ENCODE peak calls at places on chromosomes 16 and 17, in six cellular contexts. One of them, this sample, is unnamed.
A peak's percentile ranks its signal among the peaks of the same experiment; 100 is the strongest.

GRCh38 chr17:2400474-2400866 is 390 bp downstream of the MNT start:
- DNase-seq in CD8-positive, alpha-beta T cell: no peak
- DNase-seq in breast epithelium: no peak
- DNase-seq in PC-9: no peak
- DNase-seq in small intestine: peak; percentile 55
- DNase-seq in pancreas: peak; percentile 67
- DNase-seq in this sample: peak; percentile 50

GRCh38 chr17:40068129-40068581 is 5.4 kb downstream of the THRA start:
- DNase-seq in small intestine: peak; percentile 41
- DNase-seq in PC-9: no peak
- DNase-seq in pancreas: peak; percentile 15
- DNase-seq in breast epithelium: no peak
- DNase-seq in CD8-positive, alpha-beta T cell: no peak
- DNase-seq in this sample: no peak

GRCh38 chr17:65191805-65192740 is 54.9 kb downstream of the RGS9 start:
- DNase-seq in PC-9: peak; percentile 88
- DNase-seq in small intestine: no peak
- DNase-seq in breast epithelium: no peak
- DNase-seq in CD8-positive, alpha-beta T cell: no peak
- DNase-seq in pancreas: no peak
- DNase-seq in this sample: no peak

GRCh38 chr17:49360796-49361128 is 1.3 kb downstream of the ZNF652 start:
- DNase-seq in CD8-positive, alpha-beta T cell: no peak
- DNase-seq in pancreas: no peak
- DNase-seq in small intestine: no peak
- DNase-seq in PC-9: peak; percentile 69
- DNase-seq in breast epithelium: no peak
- DNase-seq in this sample: peak; percentile 41

GRCh38 chr17:81305051-81305630 is 10.0 kb upstream of the SLC38A10 start:
- DNase-seq in CD8-positive, alpha-beta T cell: no peak
- DNase-seq in breast epithelium: no peak
- DNase-seq in pancreas: no peak
- DNase-seq in small intestine: no peak
- DNase-seq in PC-9: no peak
- DNase-seq in this sample: peak; percentile 41

GRCh38 chr16:606656-607307 is 16.9 kb downstream of the RAB40C start:
- DNase-seq in PC-9: no peak
- DNase-seq in pancreas: no peak
- DNase-seq in breast epithelium: no peak
- DNase-seq in small intestine: no peak
- DNase-seq in CD8-positive, alpha-beta T cell: no peak
- DNase-seq in this sample: no peak

GRCh38 chr17:3575506-3575905 is 17.9 kb upstream of the TRPV3 start:
- DNase-seq in CD8-positive, alpha-beta T cell: no peak
- DNase-seq in pancreas: no peak
- DNase-seq in PC-9: peak; percentile 65
- DNase-seq in small intestine: no peak
- DNase-seq in breast epithelium: no peak
- DNase-seq in this sample: no peak

GRCh38 chr17:36942031-36942599 is 4.8 kb downstream of the LHX1 start:
- DNase-seq in CD8-positive, alpha-beta T cell: no peak
- DNase-seq in pancreas: no peak
- DNase-seq in PC-9: no peak
- DNase-seq in breast epithelium: no peak
- DNase-seq in small intestine: no peak
- DNase-seq in this sample: no peak

GRCh38 chr17:55420067-55420775 is 1.4 kb downstream of the MMD start:
- DNase-seq in breast epithelium: no peak
- DNase-seq in PC-9: no peak
- DNase-seq in small intestine: peak; percentile 58
- DNase-seq in CD8-positive, alpha-beta T cell: no peak
- DNase-seq in pancreas: no peak
- DNase-seq in this sample: no peak

GRCh38 chr16:81799138-81799504 is 20.0 kb downstream of the PLCG2 start:
- DNase-seq in pancreas: no peak
- DNase-seq in CD8-positive, alpha-beta T cell: no peak
- DNase-seq in breast epithelium: no peak
- DNase-seq in small intestine: no peak
- DNase-seq in PC-9: no peak
- DNase-seq in this sample: no peak

GRCh38 chr16:54422569-54422978 is 136.0 kb upstream of the IRX3 start:
- DNase-seq in PC-9: peak; percentile 74
- DNase-seq in breast epithelium: no peak
- DNase-seq in small intestine: no peak
- DNase-seq in pancreas: no peak
- DNase-seq in CD8-positive, alpha-beta T cell: no peak
- DNase-seq in this sample: no peak

GRCh38 chr17:17693253-17693954 is 12.1 kb downstream of the RAI1 start:
- DNase-seq in breast epithelium: peak; percentile 87
- DNase-seq in PC-9: peak; percentile 79
- DNase-seq in small intestine: peak; percentile 40
- DNase-seq in CD8-positive, alpha-beta T cell: no peak
- DNase-seq in pancreas: peak; percentile 75
- DNase-seq in this sample: peak; percentile 98

GRCh38 chr17:82215095-82215971 is 2.7 kb upstream of the CCDC57 start:
- DNase-seq in pancreas: peak; percentile 29
- DNase-seq in PC-9: no peak
- DNase-seq in CD8-positive, alpha-beta T cell: no peak
- DNase-seq in small intestine: no peak
- DNase-seq in breast epithelium: no peak
- DNase-seq in this sample: peak; percentile 18

GRCh38 chr17:58577696-58578095 is 63.3 kb upstream of the MTMR4 start:
- DNase-seq in PC-9: peak; percentile 44
- DNase-seq in small intestine: peak; percentile 53
- DNase-seq in breast epithelium: no peak
- DNase-seq in CD8-positive, alpha-beta T cell: no peak
- DNase-seq in pancreas: peak; percentile 30
- DNase-seq in this sample: peak; percentile 58

GRCh38 chr17:74875970-74876593 is 3.3 kb upstream of the FDXR start:
- DNase-seq in breast epithelium: no peak
- DNase-seq in PC-9: no peak
- DNase-seq in small intestine: no peak
- DNase-seq in pancreas: peak; percentile 39
- DNase-seq in CD8-positive, alpha-beta T cell: no peak
- DNase-seq in this sample: no peak

GRCh38 chr16:65024649-65025243 is 97.1 kb downstream of the CDH11 start:
- DNase-seq in PC-9: no peak
- DNase-seq in pancreas: no peak
- DNase-seq in breast epithelium: no peak
- DNase-seq in small intestine: no peak
- DNase-seq in CD8-positive, alpha-beta T cell: no peak
- DNase-seq in this sample: no peak

GRCh38 chr16:56588781-56589140 is 567 bp upstream of the MT3 start:
- DNase-seq in PC-9: no peak
- DNase-seq in pancreas: no peak
- DNase-seq in small intestine: no peak
- DNase-seq in breast epithelium: no peak
- DNase-seq in CD8-positive, alpha-beta T cell: no peak
- DNase-seq in this sample: no peak

GRCh38 chr17:75996665-75997590 is 3.7 kb upstream of the CDK3 start:
- DNase-seq in breast epithelium: no peak
- DNase-seq in small intestine: peak; percentile 96
- DNase-seq in PC-9: peak; percentile 80
- DNase-seq in CD8-positive, alpha-beta T cell: no peak
- DNase-seq in pancreas: no peak
- DNase-seq in this sample: peak; percentile 84

GRCh38 chr16:15958703-15959348 is 9.4 kb downstream of the ABCC1 start:
- DNase-seq in CD8-positive, alpha-beta T cell: no peak
- DNase-seq in small intestine: peak; percentile 24
- DNase-seq in breast epithelium: no peak
- DNase-seq in PC-9: no peak
- DNase-seq in pancreas: no peak
- DNase-seq in this sample: no peak

GRCh38 chr16:15963307-15963910 is 14.0 kb downstream of the ABCC1 start:
- DNase-seq in CD8-positive, alpha-beta T cell: no peak
- DNase-seq in pancreas: no peak
- DNase-seq in PC-9: no peak
- DNase-seq in small intestine: no peak
- DNase-seq in breast epithelium: no peak
- DNase-seq in this sample: no peak

GRCh38 chr16:15960124-15960971 is 10.9 kb downstream of the ABCC1 start:
- DNase-seq in small intestine: no peak
- DNase-seq in pancreas: no peak
- DNase-seq in breast epithelium: no peak
- DNase-seq in CD8-positive, alpha-beta T cell: no peak
- DNase-seq in PC-9: no peak
- DNase-seq in this sample: no peak

GRCh38 chr16:15961557-15962205 is 12.3 kb downstream of the ABCC1 start:
- DNase-seq in CD8-positive, alpha-beta T cell: no peak
- DNase-seq in breast epithelium: no peak
- DNase-seq in small intestine: no peak
- DNase-seq in pancreas: no peak
- DNase-seq in PC-9: no peak
- DNase-seq in this sample: no peak

GRCh38 chr16:15961060-15961511 is 11.7 kb downstream of the ABCC1 start:
- DNase-seq in breast epithelium: no peak
- DNase-seq in PC-9: no peak
- DNase-seq in CD8-positive, alpha-beta T cell: peak; percentile 45
- DNase-seq in pancreas: no peak
- DNase-seq in small intestine: peak; percentile 34
- DNase-seq in this sample: no peak
- H3K4me1 ChIP-seq in breast epithelium: no peaks in the 10 kb centered on the region
- H3K4me1 ChIP-seq in PC-9: peaks cover 32% of the 10 kb centered on the region
- H3K4me1 ChIP-seq in CD8-positive, alpha-beta T cell: peaks cover 58% of the 10 kb centered on the region
- H3K4me1 ChIP-seq in pancreas: no peaks in the 10 kb centered on the region
- H3K4me1 ChIP-seq in small intestine: peaks cover 21% of the 10 kb centered on the region
- H3K4me1 ChIP-seq in this sample: no peaks in the 10 kb centered on the region

GRCh38 chr16:2840914-2841313 is 10.8 kb downstream of the ZG16B start:
- DNase-seq in CD8-positive, alpha-beta T cell: no peak
- DNase-seq in breast epithelium: no peak
- DNase-seq in PC-9: no peak
- DNase-seq in pancreas: no peak
- DNase-seq in small intestine: no peak
- DNase-seq in this sample: no peak

GRCh38 chr16:2841606-2842339 is 11.7 kb downstream of the ZG16B start:
- DNase-seq in CD8-positive, alpha-beta T cell: no peak
- DNase-seq in small intestine: no peak
- DNase-seq in PC-9: no peak
- DNase-seq in pancreas: no peak
- DNase-seq in breast epithelium: no peak
- DNase-seq in this sample: no peak

GRCh38 chr16:2839650-2840450 is 9.7 kb downstream of the ZG16B start:
- DNase-seq in pancreas: no peak
- DNase-seq in PC-9: no peak
- DNase-seq in breast epithelium: no peak
- DNase-seq in CD8-positive, alpha-beta T cell: no peak
- DNase-seq in small intestine: no peak
- DNase-seq in this sample: no peak

GRCh38 chr16:2843526-2843925 is 13.4 kb downstream of the ZG16B start:
- DNase-seq in CD8-positive, alpha-beta T cell: no peak
- DNase-seq in small intestine: no peak
- DNase-seq in breast epithelium: no peak
- DNase-seq in pancreas: no peak
- DNase-seq in PC-9: no peak
- DNase-seq in this sample: no peak

GRCh38 chr16:2842340-2843000 is 12.4 kb downstream of the ZG16B start:
- DNase-seq in CD8-positive, alpha-beta T cell: peak; percentile 36
- DNase-seq in breast epithelium: no peak
- DNase-seq in small intestine: peak; percentile 40
- DNase-seq in pancreas: peak; percentile 62
- DNase-seq in PC-9: no peak
- DNase-seq in this sample: no peak
- H3K4me3 ChIP-seq in CD8-positive, alpha-beta T cell: peak overlapping the region; percentile 57
- H3K4me3 ChIP-seq in breast epithelium: peak overlapping the region; percentile 14
- H3K4me3 ChIP-seq in small intestine: no peak overlapping the region
- H3K4me3 ChIP-seq in pancreas: peak overlapping the region; percentile 23
- H3K4me3 ChIP-seq in PC-9: no peak overlapping the region
- H3K4me3 ChIP-seq in this sample: no peak overlapping the region

GRCh38 chr17:50393700-50394099 is 3.6 kb downstream of the LRRC59 start:
- DNase-seq in small intestine: no peak
- DNase-seq in CD8-positive, alpha-beta T cell: no peak
- DNase-seq in pancreas: no peak
- DNase-seq in PC-9: no peak
- DNase-seq in breast epithelium: no peak
- DNase-seq in this sample: no peak

GRCh38 chr17:50386451-50386994 is 10.8 kb downstream of the LRRC59 start:
- DNase-seq in breast epithelium: no peak
- DNase-seq in PC-9: no peak
- DNase-seq in pancreas: no peak
- DNase-seq in CD8-positive, alpha-beta T cell: no peak
- DNase-seq in small intestine: no peak
- DNase-seq in this sample: no peak

GRCh38 chr17:50382931-50383330 is 9.9 kb downstream of the EME1 start:
- DNase-seq in small intestine: no peak
- DNase-seq in pancreas: no peak
- DNase-seq in CD8-positive, alpha-beta T cell: no peak
- DNase-seq in breast epithelium: no peak
- DNase-seq in PC-9: no peak
- DNase-seq in this sample: no peak

GRCh38 chr17:50392621-50393020 is 4.7 kb downstream of the LRRC59 start:
- DNase-seq in CD8-positive, alpha-beta T cell: no peak
- DNase-seq in small intestine: no peak
- DNase-seq in pancreas: peak; percentile 56
- DNase-seq in breast epithelium: no peak
- DNase-seq in PC-9: no peak
- DNase-seq in this sample: no peak

GRCh38 chr17:50388728-50389127 is 8.6 kb downstream of the LRRC59 start:
- DNase-seq in CD8-positive, alpha-beta T cell: no peak
- DNase-seq in breast epithelium: no peak
- DNase-seq in small intestine: no peak
- DNase-seq in pancreas: no peak
- DNase-seq in PC-9: no peak
- DNase-seq in this sample: no peak
- H3K36me3 ChIP-seq in CD8-positive, alpha-beta T cell: peaks cover 70% of the 10 kb centered on the region
- H3K36me3 ChIP-seq in breast epithelium: peaks cover 26% of the 10 kb centered on the region
- H3K36me3 ChIP-seq in small intestine: peaks cover 30% of the 10 kb centered on the region
- H3K36me3 ChIP-seq in pancreas: peaks cover 13% of the 10 kb centered on the region
- H3K36me3 ChIP-seq in PC-9: peaks cover 88% of the 10 kb centered on the region
- H3K36me3 ChIP-seq in this sample: peaks cover 69% of the 10 kb centered on the region

DNA sequence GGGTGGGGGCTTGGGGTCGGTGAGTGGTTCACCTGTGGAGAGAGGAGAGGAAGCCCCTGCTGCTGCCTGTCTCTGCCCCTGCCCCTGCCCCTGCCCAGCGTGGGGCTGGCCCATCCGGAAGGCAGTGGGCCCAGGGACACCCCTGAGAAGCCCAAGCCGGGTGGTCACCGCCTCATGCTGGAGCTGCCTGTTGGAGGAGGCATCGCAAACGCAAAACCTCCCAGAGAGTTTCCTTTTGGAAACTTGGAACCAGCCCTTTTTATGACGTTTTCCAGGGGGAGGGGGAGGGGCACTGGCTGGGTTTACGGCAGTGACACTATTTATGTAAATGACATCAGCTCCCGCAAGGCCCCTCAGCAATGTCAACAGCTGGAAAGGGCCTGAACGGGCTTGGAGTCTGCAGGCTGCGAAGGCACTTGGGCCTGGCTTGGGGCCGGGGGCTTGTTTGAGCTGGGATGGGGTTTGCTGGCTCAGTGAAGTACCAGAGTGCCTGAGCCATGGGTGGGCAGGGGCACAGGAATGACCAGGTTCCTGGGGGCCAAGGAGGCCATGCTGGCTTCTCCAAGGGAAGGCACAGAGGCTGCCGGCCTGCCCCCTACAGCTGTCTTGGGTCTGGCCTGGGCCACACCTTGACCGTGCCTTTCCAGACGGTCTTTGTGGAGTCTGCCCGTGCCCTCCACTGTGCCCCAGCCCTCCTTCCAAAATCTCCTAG is 219.5 kb downstream of the NTN1 start:
- DNase-seq in pancreas: peak; percentile 84
- DNase-seq in breast epithelium: peak; percentile 75
- DNase-seq in small intestine: peak; percentile 42
- DNase-seq in CD8-positive, alpha-beta T cell: no peak
- DNase-seq in PC-9: no peak
- DNase-seq in this sample: peak; percentile 86
- H3K4me1 ChIP-seq in pancreas: peaks cover 6% of the 10 kb centered on the region
- H3K4me1 ChIP-seq in breast epithelium: no peaks in the 10 kb centered on the region
- H3K4me1 ChIP-seq in small intestine: peaks cover 13% of the 10 kb centered on the region
- H3K4me1 ChIP-seq in CD8-positive, alpha-beta T cell: peaks cover 15% of the 10 kb centered on the region
- H3K4me1 ChIP-seq in PC-9: no peaks in the 10 kb centered on the region
- H3K4me1 ChIP-seq in this sample: peaks cover 30% of the 10 kb centered on the region

GRCh38 chr17:6661464-6661848 is 9.9 kb downstream of the C17orf100 start:
- DNase-seq in small intestine: no peak
- DNase-seq in CD8-positive, alpha-beta T cell: no peak
- DNase-seq in PC-9: no peak
- DNase-seq in pancreas: no peak
- DNase-seq in breast epithelium: no peak
- DNase-seq in this sample: no peak
- H3K4me3 ChIP-seq in small intestine: no peak overlapping the region
- H3K4me3 ChIP-seq in CD8-positive, alpha-beta T cell: no peak overlapping the region
- H3K4me3 ChIP-seq in PC-9: no peak overlapping the region
- H3K4me3 ChIP-seq in pancreas: no peak overlapping the region
- H3K4me3 ChIP-seq in breast epithelium: no peak overlapping the region
- H3K4me3 ChIP-seq in this sample: no peak overlapping the region